ENCODE peak calls at places on chromosome 1, in six cellular contexts. Q is thyroid gland, U is endothelial cell of umbilical vein, V is spleen, W is ovary, O is tibial nerve. M is an unnamed sample. For H3K9me3, the result is how much of the 10 kb centered on the place peaks cover.

GRCh38 chr1:222241410-222241809 is 306.5 kb downstream of the HHIPL2 start:
- DNase-seq in Q (no peak), V (no peak), U (no peak), W (no peak), O (no peak), M (no peak)

GRCh38 chr1:89615676-89616598 is 17.0 kb upstream of the LRRC8C start:
- DNase-seq in V (no peak), O (no peak), U (peak), Q (no peak), W (no peak), M (no peak)

GRCh38 chr1:166368030-166368429 is 201.2 kb upstream of the FAM78B start:
- DNase-seq in W (no peak), Q (no peak), U (no peak), V (no peak), O (no peak), M (no peak)

GRCh38 chr1:19461352-19461645 is 24.0 kb downstream of the CAPZB start:
- DNase-seq in V (peak), O (no peak), U (no peak), Q (no peak), W (no peak), M (no peak)

GRCh38 chr1:182392045-182393028 is 747 bp upstream of the GLUL start:
- DNase-seq in Q (no peak), V (peak), U (no peak), O (peak), W (no peak), M (no peak)

GRCh38 chr1:22712502-22713271 is 2.0 kb downstream of the EPHB2 start:
- DNase-seq in V (no peak), W (no peak), Q (no peak), U (peak), O (no peak), M (no peak)

GRCh38 chr1:171500304-171500703 is 15.0 kb downstream of the PRRC2C start:
- DNase-seq in W (no peak), O (no peak), Q (no peak), V (no peak), U (no peak), M (no peak)

GRCh38 chr1:59699227-59699847 is 115.4 kb upstream of the HOOK1 start:
- DNase-seq in Q (no peak), U (peak), W (peak), V (no peak), O (no peak), M (no peak)

GRCh38 chr1:50329332-50329932 is 93.8 kb downstream of the DMRTA2 start:
- DNase-seq in W (no peak), Q (no peak), V (no peak), O (no peak), U (no peak), M (no peak)

GRCh38 chr1:65429806-65430205 is 9.3 kb downstream of the LEPR start:
- DNase-seq in W (peak), Q (no peak), V (no peak), U (peak), O (no peak), M (no peak)

GRCh38 chr1:236147521-236148470 is 5.5 kb downstream of the GPR137B start:
- DNase-seq in Q (no peak), W (no peak), O (no peak), V (no peak), U (no peak), M (no peak)

GRCh38 chr1:240029418-240029817 is 62.3 kb upstream of the FMN2 start:
- DNase-seq in W (no peak), Q (no peak), U (no peak), O (no peak), V (no peak), M (no peak)

GRCh38 chr1:16046865-16047264 is 3.3 kb downstream of the CLCNKB start:
- DNase-seq in Q (no peak), W (no peak), V (no peak), U (no peak), O (no peak), M (no peak)

GRCh38 chr1:2378441-2378851 is 12.9 kb downstream of the MORN1 start:
- DNase-seq in V (peak), U (no peak), W (no peak), O (no peak), Q (no peak), M (no peak)

GRCh38 chr1:185238447-185238846 is 78.6 kb downstream of the IVNS1ABP start:
- DNase-seq in W (no peak), O (no peak), Q (no peak), V (no peak), U (no peak), M (no peak)

GRCh38 chr1:89557443-89557820 is 32.8 kb downstream of the LRRC8B start:
- DNase-seq in O (no peak), V (no peak), W (no peak), Q (no peak), U (no peak), M (no peak)

GRCh38 chr1:162844153-162844552 is 16.8 kb downstream of the CCDC190 start:
- DNase-seq in U (no peak), W (no peak), Q (no peak), V (no peak), O (no peak), M (no peak)

GRCh38 chr1:90717665-90718410 is 736 bp upstream of the BARHL2 start:
- DNase-seq in W (no peak), Q (no peak), U (peak), O (no peak), V (no peak), M (no peak)

GRCh38 chr1:209869242-209870149 is 41.7 kb downstream of the UTP25 start:
- DNase-seq in Q (no peak), V (no peak), O (no peak), W (no peak), U (no peak), M (no peak)

GRCh38 chr1:109383087-109383779 is 14.5 kb downstream of the SORT1 start:
- DNase-seq in U (no peak), O (no peak), W (no peak), Q (peak), V (no peak), M (no peak)

DNA sequence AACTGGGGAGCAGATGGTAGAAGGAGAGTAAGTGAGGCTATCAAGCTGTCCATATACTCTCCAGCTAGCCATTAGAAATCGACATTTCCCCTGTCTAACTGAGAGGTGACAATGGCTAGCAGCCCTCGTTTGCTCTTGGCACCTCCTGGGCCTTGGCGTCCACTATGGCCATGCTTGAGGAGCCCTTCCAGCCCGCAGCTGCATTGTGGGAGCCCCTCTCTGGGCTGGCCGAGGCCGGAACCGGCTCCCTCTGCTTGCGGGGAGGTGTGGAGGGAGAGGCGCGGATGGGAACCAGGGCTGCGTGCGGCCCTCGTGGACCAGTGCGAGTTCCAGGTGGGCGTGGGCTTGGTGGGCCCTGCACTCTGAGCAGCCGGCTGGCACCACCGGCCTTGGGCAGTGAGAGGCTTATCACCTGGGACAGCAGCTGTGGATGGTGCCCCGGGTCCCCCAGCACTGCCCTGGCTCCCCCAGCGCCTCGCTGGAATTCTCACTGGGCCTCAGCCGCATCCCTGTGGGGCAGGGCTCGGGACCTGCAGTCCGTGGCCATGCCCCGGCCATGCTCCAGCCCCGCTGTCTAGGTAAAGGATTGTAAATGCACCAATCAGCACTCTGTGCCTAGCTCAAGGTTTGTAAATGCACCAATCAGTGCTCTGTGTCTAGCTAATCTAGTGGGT is 56.2 kb upstream of the PARP1 start:
- DNase-seq in V (no peak), W (no peak), Q (no peak), O (no peak), U (no peak), M (no peak)
- H3K9me3 ChIP-seq in V (under half), W (under half), Q (under half), O (under half), U (under half), M (under half)

GRCh38 chr1:243529512-243529911 is 273.7 kb downstream of the SDCCAG8 start:
- DNase-seq in Q (no peak), U (no peak), W (no peak), V (no peak), O (no peak), M (no peak)

GRCh38 chr1:243539636-243540035 is 283.8 kb downstream of the SDCCAG8 start:
- DNase-seq in V (no peak), U (no peak), O (no peak), W (no peak), Q (no peak), M (no peak)

GRCh38 chr1:243535014-243535413 is 279.2 kb downstream of the SDCCAG8 start:
- DNase-seq in O (no peak), Q (no peak), U (no peak), V (no peak), W (no peak), M (no peak)
- TF ChIP-seq POLR2A in O (no peak), Q (no peak), U (no peak), V (no peak), W (no peak), M (no peak)

GRCh38 chr1:4513326-4514114 is 140.9 kb upstream of the AJAP1 start:
- DNase-seq in Q (no peak), W (no peak), U (no peak), V (no peak), O (no peak), M (no peak)
- H3K9me3 ChIP-seq in Q (under half), W (under half), U (under half), V (under half), O (under half), M (under half)

GRCh38 chr1:32393136-32393535 is 1.1 kb downstream of the BSDC1 start:
- DNase-seq in U (no peak), O (no peak), V (no peak), W (no peak), Q (no peak), M (no peak)

GRCh38 chr1:32392358-32392757 is 1.9 kb downstream of the BSDC1 start:
- DNase-seq in O (no peak), W (peak), Q (no peak), U (peak), V (no peak), M (no peak)

GRCh38 chr1:32393832-32394140 is 455 bp downstream of the BSDC1 start:
- DNase-seq in U (no peak), O (peak), Q (peak), W (peak), V (no peak), M (no peak)

GRCh38 chr1:32394890-32395415 is 712 bp upstream of the BSDC1 start:
- DNase-seq in U (no peak), W (no peak), Q (no peak), O (no peak), V (no peak), M (no peak)

DNA sequence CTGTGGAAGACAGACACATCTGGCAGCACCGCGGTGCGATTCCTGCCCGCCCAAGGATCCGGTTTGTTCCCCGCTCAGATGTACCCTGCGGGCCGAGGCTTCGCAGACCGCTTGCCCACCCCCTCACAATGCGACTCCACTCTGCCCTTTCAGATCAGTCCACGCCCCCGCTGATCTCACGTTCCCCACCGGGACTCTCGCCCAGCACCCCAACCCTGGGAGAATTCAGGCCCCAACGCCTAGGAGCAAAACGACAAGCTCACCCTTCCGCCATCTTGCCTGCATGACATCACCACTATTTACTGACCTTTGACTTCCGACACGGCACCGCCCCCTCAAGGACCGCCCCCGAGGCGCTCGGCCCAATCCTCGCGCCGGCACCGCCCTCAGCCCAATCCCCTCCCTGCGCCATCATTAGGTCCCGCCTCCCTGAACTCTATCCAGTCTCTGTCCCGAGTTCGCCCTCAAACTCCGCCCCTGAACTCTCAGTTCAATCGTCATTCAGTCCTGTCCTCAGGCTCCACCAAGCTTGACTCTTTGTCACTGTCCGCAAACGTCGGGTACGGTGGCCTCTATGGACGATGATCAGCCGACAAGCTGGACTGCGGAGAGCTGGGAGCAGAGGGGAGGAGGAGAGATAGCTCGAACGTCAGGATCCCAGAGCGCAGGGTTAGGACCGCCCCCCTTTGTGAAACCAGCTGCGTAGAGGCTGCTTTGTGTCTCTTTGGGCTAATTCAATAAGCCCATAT is at the start of gene BSDC1:
- DNase-seq in U (peak), W (peak), O (peak), Q (peak), V (peak), M (peak)
- TF ChIP-seq POLR2A in U (no peak), W (peak), O (peak), Q (peak), V (peak), M (peak)

GRCh38 chr1:82299680-82300079 is 498.9 kb downstream of the ADGRL2 start:
- DNase-seq in W (no peak), V (no peak), Q (no peak), O (peak), U (no peak), M (no peak)
- H3K9me3 ChIP-seq in W (under half), V (under half), Q (under half), O (under half), U (under half), M (under half)

GRCh38 chr1:160282807-160283206 is 2.1 kb downstream of the PEX19 start:
- DNase-seq in O (no peak), W (no peak), Q (no peak), V (no peak), U (no peak), M (no peak)
- TF ChIP-seq POLR2A in O (no peak), W (no peak), Q (no peak), V (no peak), U (no peak), M (no peak)

DNA sequence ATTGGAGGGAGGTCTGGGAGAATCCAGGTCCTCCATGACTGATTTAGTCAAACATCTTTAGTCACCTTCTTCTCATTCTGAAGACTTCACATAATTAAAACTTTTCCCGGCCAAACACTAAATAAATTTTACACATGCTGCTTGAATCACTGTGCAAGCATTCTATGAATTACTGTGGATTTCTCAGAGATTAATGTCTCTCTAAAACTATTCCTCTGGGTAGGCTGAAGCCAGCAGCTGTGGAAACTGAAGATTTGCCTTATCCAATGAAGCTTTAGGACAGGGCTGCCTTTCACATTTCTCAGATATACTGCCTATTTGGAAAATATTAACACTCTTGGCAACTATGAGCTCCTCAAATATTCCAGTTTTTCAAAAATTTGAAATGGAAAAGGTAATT is 61.7 kb downstream of the JMJD4 start:
- DNase-seq in W (no peak), Q (no peak), O (no peak), V (no peak), U (no peak), M (no peak)
- H3K9me3 ChIP-seq in W (under half), Q (under half), O (under half), V (half or more), U (under half), M (under half)

DNA sequence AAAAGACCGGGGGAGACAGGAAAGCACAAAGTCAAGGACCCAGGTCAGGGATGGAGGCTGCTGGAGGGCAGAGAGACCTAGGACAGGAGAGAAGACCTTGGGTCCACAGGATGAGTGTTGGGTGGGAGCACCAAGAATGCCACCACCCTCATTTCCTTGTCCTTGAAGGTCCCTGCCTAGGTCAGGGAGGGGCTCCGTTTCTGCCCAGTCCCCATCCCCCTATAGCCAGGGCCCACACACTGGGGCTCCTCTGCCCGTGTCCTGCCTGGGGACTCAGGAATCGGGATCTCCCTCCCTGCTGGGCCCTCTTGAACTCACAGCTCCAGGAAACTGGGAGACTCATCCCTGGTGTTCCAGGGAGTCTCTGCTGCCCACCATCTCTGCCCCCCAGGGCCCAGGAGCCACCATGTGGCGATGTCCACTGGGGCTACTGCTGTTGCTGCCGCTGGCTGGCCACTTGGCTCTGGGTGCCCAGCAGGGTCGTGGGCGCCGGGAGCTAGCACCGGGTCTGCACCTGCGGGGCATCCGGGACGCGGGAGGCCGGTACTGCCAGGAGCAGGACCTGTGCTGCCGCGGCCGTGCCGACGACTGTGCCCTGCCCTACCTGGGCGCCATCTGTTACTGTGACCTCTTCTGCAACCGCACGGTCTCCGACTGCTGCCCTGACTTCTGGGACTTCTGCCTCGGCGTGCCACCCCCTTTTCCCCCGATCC is 584 bp downstream of the TINAGL1 start:
- DNase-seq in U (peak), Q (no peak), W (peak), V (no peak), O (no peak), M (no peak)
- TF ChIP-seq POLR2A in U (peak), Q (no peak), W (no peak), V (no peak), O (no peak), M (no peak)

DNA sequence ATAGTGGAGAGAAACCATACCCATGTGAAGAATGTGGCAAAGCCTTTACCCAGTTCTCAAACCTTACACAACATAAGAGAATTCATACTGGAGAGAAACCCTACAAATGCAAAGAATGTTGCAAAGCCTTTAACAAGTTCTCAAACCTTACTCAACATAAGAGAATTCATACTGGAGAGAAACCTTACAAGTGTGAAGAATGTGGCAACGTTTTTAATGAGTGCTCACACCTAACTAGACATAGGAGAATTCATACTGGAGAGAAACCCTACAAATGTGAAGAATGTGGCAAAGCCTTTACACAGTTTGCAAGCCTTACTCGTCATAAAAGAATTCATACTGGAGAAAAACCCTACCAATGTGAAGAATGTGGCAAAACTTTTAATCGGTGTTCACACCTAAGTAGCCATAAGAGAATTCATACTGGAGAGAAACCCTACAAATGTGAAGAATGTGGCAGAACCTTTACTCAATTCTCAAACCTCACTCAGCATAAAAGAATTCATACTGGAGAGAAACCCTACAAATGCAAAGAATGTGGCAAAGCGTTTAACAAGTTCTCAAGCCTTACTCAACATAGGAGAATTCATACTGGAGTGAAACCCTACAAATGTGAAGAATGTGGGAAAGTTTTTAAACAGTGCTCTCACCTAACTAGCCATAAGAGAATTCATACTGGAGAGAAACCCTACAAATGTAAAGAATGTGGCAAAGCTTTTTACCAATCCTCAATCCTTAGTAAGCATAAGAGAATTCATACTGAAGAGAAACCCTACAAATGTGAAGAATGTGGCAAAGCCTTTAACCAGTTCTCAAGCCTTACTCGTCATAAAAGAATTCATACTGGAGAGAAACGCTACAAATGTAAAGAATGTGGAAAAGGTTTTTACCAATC is 80.0 kb downstream of the JMJD4 start:
- DNase-seq in V (no peak), U (peak), W (no peak), Q (no peak), O (no peak), M (no peak)
- H3K9me3 ChIP-seq in V (half or more), U (under half), W (under half), Q (under half), O (half or more), M (half or more)